ENCODE peak calls at places on chromosomes 7 and 10, in four cellular contexts. U, K, T and V are unnamed samples.

GRCh38 chr7:5497158-5498103 is 73.8 kb upstream of the TNRC18 start:
- DNase-seq in U (no peak), K (no peak), T (no peak), V (no peak)

GRCh38 chr10:19638173-19638872 is 177.9 kb upstream of the PLXDC2 start:
- DNase-seq in U (no peak), K (no peak), T (no peak), V (peak)

GRCh38 chr10:118760265-118760664 is 5.5 kb upstream of the CACUL1 start:
- DNase-seq in U (no peak), K (no peak), T (no peak), V (no peak)

GRCh38 chr7:159050703-159051102 is 94.0 kb downstream of the VIPR2 start:
- DNase-seq in U (no peak), K (no peak), T (no peak), V (no peak)

GRCh38 chr10:110488124-110488681 is 9.5 kb upstream of the DUSP5 start:
- DNase-seq in U (no peak), K (no peak), T (no peak), V (no peak)

GRCh38 chr10:87675396-87676376 is 16.0 kb downstream of the PAPSS2 start:
- DNase-seq in U (no peak), K (no peak), T (no peak), V (no peak)

GRCh38 chr10:133438711-133439273 is 14.4 kb upstream of the SPRN start:
- DNase-seq in U (no peak), K (no peak), T (no peak), V (no peak)

GRCh38 chr7:29360633-29361625 is 166.4 kb downstream of the CHN2 start:
- DNase-seq in U (no peak), K (no peak), T (no peak), V (no peak)

GRCh38 chr7:25834050-25834449 is 317.9 kb upstream of the NFE2L3 start:
- DNase-seq in U (no peak), K (no peak), T (no peak), V (no peak)

GRCh38 chr10:120542591-120542990 is 85.6 kb downstream of the PLPP4 start:
- DNase-seq in U (no peak), K (no peak), T (no peak), V (no peak)

GRCh38 chr10:18144928-18145327 is 4.7 kb downstream of the CACNB2 start:
- DNase-seq in U (no peak), K (no peak), T (no peak), V (no peak)